ENCODE peak calls at places on chromosomes 7 and 10, in nine cellular contexts. N is T-helper 1 cell; H is retina; E is fibroblast of lung; I is activated CD4-positive, alpha-beta T cell treated with anti-CD3 and anti-CD28 coated beads, Interleukin-2, amount 50 U/mL, for 24 hours; B is activated T-cell treated with anti-CD3 and anti-CD28 coated beads, Interleukin-2, amount 50 U/mL, for 72 hours; R is sigmoid colon; U is progenitor cell of endocrine pancreas; W is NCI-H146. T is an unnamed sample.

GRCh38 chr10:119250641-119251314 is 43.4 kb downstream of the GRK5 start:
- DNase-seq in W (no peak), E (peak), N (no peak), I (no peak), R (no peak), H (no peak), U (no peak), B (peak), T (no peak)

GRCh38 chr7:148374698-148375259 is 215.8 kb upstream of the C7orf33 start:
- DNase-seq in W (no peak), E (no peak), H (no peak), I (no peak), U (no peak), B (no peak), N (no peak), R (no peak), T (no peak)

GRCh38 chr10:66931340-66931948 is 5.6 kb downstream of the LRRTM3 start:
- DNase-seq in U (no peak), W (peak), N (peak), H (peak), R (no peak), B (peak), E (peak), I (no peak), T (peak)

GRCh38 chr7:102220929-102221850 is 65.5 kb upstream of the SH2B2 start:
- DNase-seq in W (no peak), I (no peak), N (no peak), R (no peak), B (no peak), U (no peak), E (peak), H (no peak), T (peak)

GRCh38 chr7:157523371-157523765 is 186.6 kb downstream of the DNAJB6 start:
- DNase-seq in H (no peak), I (no peak), E (no peak), U (peak), B (no peak), N (no peak), R (peak), W (no peak), T (no peak)

GRCh38 chr7:128904381-128905197 is 5.9 kb downstream of the KCP start:
- DNase-seq in E (peak), W (peak), B (peak), R (peak), U (no peak), N (peak), H (peak), I (peak), T (peak)

GRCh38 chr10:33087922-33088321 is 129.9 kb upstream of the ITGB1 start:
- DNase-seq in N (no peak), H (no peak), E (no peak), B (no peak), I (no peak), U (no peak), W (no peak), R (no peak), T (no peak)

GRCh38 chr10:47023237-47024045 is 112.2 kb downstream of the PTPN20 start:
- DNase-seq in W (no peak), U (peak), N (no peak), H (no peak), I (no peak), E (no peak), B (no peak), R (peak), T (no peak)

GRCh38 chr7:149854611-149855367 is 16.6 kb downstream of the ZNF862 start:
- DNase-seq in E (peak), I (no peak), W (peak), N (peak), U (no peak), B (no peak), R (peak), H (no peak), T (peak)

GRCh38 chr7:68729361-68729760 is 868.9 kb upstream of the AUTS2 start:
- DNase-seq in U (no peak), W (peak), E (no peak), I (no peak), R (no peak), B (no peak), H (peak), N (no peak), T (no peak)

GRCh38 chr7:47669178-47669878 is 87.4 kb upstream of the TNS3 start:
- DNase-seq in B (no peak), U (no peak), H (no peak), R (peak), N (no peak), I (no peak), W (no peak), E (peak), T (peak)

GRCh38 chr10:57979466-57979865 is 288.2 kb downstream of the IPMK start:
- DNase-seq in B (no peak), U (no peak), R (no peak), H (no peak), W (no peak), N (no peak), I (no peak), E (no peak), T (peak)

GRCh38 chr10:50469778-50470193 is 154.0 kb downstream of the SGMS1 start:
- DNase-seq in R (peak), B (no peak), I (no peak), W (no peak), E (peak), N (no peak), H (no peak), U (no peak), T (peak)